ENCODE peak calls at places on chromosomes 2 and 18, in nine cellular contexts. One of them, this sample, is unnamed.

GRCh38 chr2:128641421-128642095 is 322.9 kb upstream of the HS6ST1 start:
- DNase-seq in prostate gland: no peak
- DNase-seq in K562: no peak
- DNase-seq in psoas muscle: no peak
- DNase-seq in fibroblast of lung: no peak
- DNase-seq in stomach: peak; percentile 13
- DNase-seq in dorsolateral prefrontal cortex: peak; percentile 31
- DNase-seq in spleen: peak; percentile 47
- DNase-seq in heart left ventricle: peak; percentile 23
- DNase-seq in this sample: no peak

GRCh38 chr18:11883153-11883552 is 25.0 kb downstream of the MPPE1 start:
- DNase-seq in dorsolateral prefrontal cortex: no peak
- DNase-seq in spleen: no peak
- DNase-seq in prostate gland: no peak
- DNase-seq in K562: no peak
- DNase-seq in fibroblast of lung: no peak
- DNase-seq in psoas muscle: no peak
- DNase-seq in stomach: no peak
- DNase-seq in heart left ventricle: no peak
- DNase-seq in this sample: no peak

GRCh38 chr2:21268871-21269224 is 145.1 kb downstream of the TDRD15 start:
- DNase-seq in dorsolateral prefrontal cortex: no peak
- DNase-seq in K562: no peak
- DNase-seq in fibroblast of lung: no peak
- DNase-seq in spleen: no peak
- DNase-seq in heart left ventricle: no peak
- DNase-seq in psoas muscle: no peak
- DNase-seq in stomach: no peak
- DNase-seq in prostate gland: no peak
- DNase-seq in this sample: no peak

GRCh38 chr2:109597283-109597682 is 16.5 kb downstream of the SEPTIN10 start:
- DNase-seq in K562: no peak
- DNase-seq in stomach: no peak
- DNase-seq in psoas muscle: no peak
- DNase-seq in fibroblast of lung: no peak
- DNase-seq in spleen: no peak
- DNase-seq in dorsolateral prefrontal cortex: no peak
- DNase-seq in heart left ventricle: no peak
- DNase-seq in prostate gland: no peak
- DNase-seq in this sample: no peak

GRCh38 chr2:177239934-177240600 is 24.5 kb downstream of the NFE2L2 start:
- DNase-seq in prostate gland: no peak
- DNase-seq in heart left ventricle: no peak
- DNase-seq in fibroblast of lung: peak; percentile 67
- DNase-seq in spleen: no peak
- DNase-seq in dorsolateral prefrontal cortex: no peak
- DNase-seq in K562: no peak
- DNase-seq in stomach: peak; percentile 40
- DNase-seq in psoas muscle: no peak
- DNase-seq in this sample: peak; percentile 47

GRCh38 chr2:96489261-96489660 is 15.9 kb downstream of the NEURL3 start:
- DNase-seq in heart left ventricle: no peak
- DNase-seq in dorsolateral prefrontal cortex: no peak
- DNase-seq in fibroblast of lung: no peak
- DNase-seq in prostate gland: no peak
- DNase-seq in stomach: no peak
- DNase-seq in spleen: no peak
- DNase-seq in K562: no peak
- DNase-seq in psoas muscle: no peak
- DNase-seq in this sample: no peak

GRCh38 chr2:217387776-217388381 is 528.0 kb upstream of the TNP1 start:
- DNase-seq in spleen: no peak
- DNase-seq in K562: no peak
- DNase-seq in stomach: no peak
- DNase-seq in prostate gland: peak; percentile 23
- DNase-seq in fibroblast of lung: no peak
- DNase-seq in dorsolateral prefrontal cortex: no peak
- DNase-seq in heart left ventricle: no peak
- DNase-seq in psoas muscle: no peak
- DNase-seq in this sample: peak; percentile 90

GRCh38 chr2:236014408-236015131 is 153.6 kb downstream of the GBX2 start:
- DNase-seq in psoas muscle: no peak
- DNase-seq in heart left ventricle: no peak
- DNase-seq in stomach: no peak
- DNase-seq in spleen: no peak
- DNase-seq in K562: no peak
- DNase-seq in prostate gland: no peak
- DNase-seq in fibroblast of lung: no peak
- DNase-seq in dorsolateral prefrontal cortex: no peak
- DNase-seq in this sample: no peak

GRCh38 chr2:238995634-238996033 is 147.7 kb downstream of the TWIST2 start:
- DNase-seq in fibroblast of lung: no peak
- DNase-seq in prostate gland: no peak
- DNase-seq in dorsolateral prefrontal cortex: no peak
- DNase-seq in psoas muscle: no peak
- DNase-seq in K562: no peak
- DNase-seq in stomach: no peak
- DNase-seq in heart left ventricle: no peak
- DNase-seq in spleen: no peak
- DNase-seq in this sample: no peak

GRCh38 chr2:44169155-44169898 is 652 bp downstream of the PPM1B start:
- DNase-seq in stomach: peak; percentile 41
- DNase-seq in prostate gland: peak; percentile 20
- DNase-seq in spleen: no peak
- DNase-seq in dorsolateral prefrontal cortex: no peak
- DNase-seq in psoas muscle: peak; percentile 44
- DNase-seq in K562: peak; percentile 39
- DNase-seq in fibroblast of lung: peak; percentile 53
- DNase-seq in heart left ventricle: peak; percentile 72
- DNase-seq in this sample: peak; percentile 59

GRCh38 chr2:168884990-168885389 is 5.2 kb downstream of the SPC25 start:
- DNase-seq in fibroblast of lung: no peak
- DNase-seq in psoas muscle: no peak
- DNase-seq in spleen: no peak
- DNase-seq in dorsolateral prefrontal cortex: no peak
- DNase-seq in heart left ventricle: no peak
- DNase-seq in prostate gland: no peak
- DNase-seq in K562: no peak
- DNase-seq in stomach: no peak
- DNase-seq in this sample: no peak

GRCh38 chr2:60634443-60634842 is 81.0 kb upstream of the BCL11A start:
- DNase-seq in spleen: no peak
- DNase-seq in stomach: no peak
- DNase-seq in prostate gland: no peak
- DNase-seq in psoas muscle: no peak
- DNase-seq in dorsolateral prefrontal cortex: no peak
- DNase-seq in heart left ventricle: no peak
- DNase-seq in fibroblast of lung: no peak
- DNase-seq in K562: no peak
- DNase-seq in this sample: no peak

GRCh38 chr2:72892506-72893173 is 5.4 kb downstream of the SPR start:
- DNase-seq in stomach: peak; percentile 80
- DNase-seq in prostate gland: peak; percentile 51
- DNase-seq in fibroblast of lung: peak; percentile 77
- DNase-seq in K562: no peak
- DNase-seq in psoas muscle: peak; percentile 63
- DNase-seq in dorsolateral prefrontal cortex: no peak
- DNase-seq in heart left ventricle: peak; percentile 81
- DNase-seq in spleen: peak; percentile 88
- DNase-seq in this sample: peak; percentile 56

GRCh38 chr18:12291690-12292089 is 16.4 kb upstream of the TUBB6 start:
- DNase-seq in fibroblast of lung: no peak
- DNase-seq in dorsolateral prefrontal cortex: no peak
- DNase-seq in spleen: peak; percentile 51
- DNase-seq in stomach: no peak
- DNase-seq in K562: no peak
- DNase-seq in prostate gland: no peak
- DNase-seq in psoas muscle: no peak
- DNase-seq in heart left ventricle: peak; percentile 20
- DNase-seq in this sample: no peak

GRCh38 chr2:44745460-44745859 is 196.0 kb upstream of the SIX3 start:
- DNase-seq in spleen: no peak
- DNase-seq in prostate gland: no peak
- DNase-seq in dorsolateral prefrontal cortex: no peak
- DNase-seq in K562: no peak
- DNase-seq in psoas muscle: no peak
- DNase-seq in heart left ventricle: no peak
- DNase-seq in stomach: no peak
- DNase-seq in fibroblast of lung: no peak
- DNase-seq in this sample: no peak

DNA sequence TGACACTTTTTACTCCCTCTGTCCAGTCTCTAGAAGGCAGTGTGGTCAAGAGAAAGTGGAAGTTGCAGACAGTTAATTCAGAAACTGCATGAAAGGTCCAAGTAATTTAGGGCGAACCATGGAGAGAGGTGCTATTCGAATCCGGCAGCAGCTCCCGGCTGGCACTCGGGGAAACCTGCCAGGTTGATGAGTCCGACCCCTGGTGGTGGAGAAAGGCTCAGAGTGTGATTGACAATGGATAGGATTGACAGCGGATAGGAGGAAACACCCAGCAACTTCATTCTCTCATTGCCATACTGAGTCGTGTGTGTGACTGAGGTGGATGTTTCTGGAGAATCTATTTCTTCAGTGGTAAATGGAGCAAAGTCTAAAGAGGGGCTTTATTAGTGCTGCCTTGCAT is 101.7 kb downstream of the DCDC2C start:
- DNase-seq in stomach: no peak
- DNase-seq in spleen: no peak
- DNase-seq in heart left ventricle: no peak
- DNase-seq in psoas muscle: no peak
- DNase-seq in K562: peak; percentile 48
- DNase-seq in dorsolateral prefrontal cortex: no peak
- DNase-seq in fibroblast of lung: no peak
- DNase-seq in prostate gland: peak; percentile 38
- DNase-seq in this sample: no peak
- TF ChIP-seq CTCF in stomach: no peak
- TF ChIP-seq CTCF in spleen: no peak
- TF ChIP-seq CTCF in heart left ventricle: no peak
- TF ChIP-seq CTCF in psoas muscle: no peak
- TF ChIP-seq CTCF in K562: peak; percentile 51
- TF ChIP-seq CTCF in dorsolateral prefrontal cortex: peak; percentile 14
- TF ChIP-seq CTCF in fibroblast of lung: peak; percentile 28
- TF ChIP-seq CTCF in prostate gland: peak; percentile 57
- TF ChIP-seq CTCF in this sample: peak; percentile 53

GRCh38 chr2:176122633-176123482 is at the start of gene HOXD9:
- DNase-seq in dorsolateral prefrontal cortex: no peak
- DNase-seq in psoas muscle: peak; percentile 72
- DNase-seq in K562: no peak
- DNase-seq in prostate gland: no peak
- DNase-seq in fibroblast of lung: no peak
- DNase-seq in spleen: peak; percentile 88
- DNase-seq in stomach: no peak
- DNase-seq in heart left ventricle: no peak
- DNase-seq in this sample: no peak
- H3K4me3 ChIP-seq in dorsolateral prefrontal cortex: no peak within 1 kb of the TSS
- H3K4me3 ChIP-seq in psoas muscle: peak within 1 kb of the TSS; percentile 83
- H3K4me3 ChIP-seq in K562: no peak within 1 kb of the TSS
- H3K4me3 ChIP-seq in prostate gland: peak within 1 kb of the TSS; percentile 17
- H3K4me3 ChIP-seq in fibroblast of lung: no peak within 1 kb of the TSS
- H3K4me3 ChIP-seq in spleen: peak within 1 kb of the TSS; percentile 39
- H3K4me3 ChIP-seq in stomach: peak within 1 kb of the TSS; percentile 39
- H3K4me3 ChIP-seq in heart left ventricle: peak within 1 kb of the TSS; percentile 45
- H3K4me3 ChIP-seq in this sample: no peak within 1 kb of the TSS

GRCh38 chr2:190482441-190482840 is 52.1 kb downstream of the NEMP2 start:
- DNase-seq in dorsolateral prefrontal cortex: no peak
- DNase-seq in psoas muscle: no peak
- DNase-seq in prostate gland: no peak
- DNase-seq in K562: no peak
- DNase-seq in heart left ventricle: no peak
- DNase-seq in stomach: no peak
- DNase-seq in fibroblast of lung: peak; percentile 64
- DNase-seq in spleen: no peak
- DNase-seq in this sample: no peak

GRCh38 chr2:190488516-190489220 is 45.9 kb downstream of the NEMP2 start:
- DNase-seq in spleen: no peak
- DNase-seq in heart left ventricle: no peak
- DNase-seq in dorsolateral prefrontal cortex: no peak
- DNase-seq in fibroblast of lung: no peak
- DNase-seq in stomach: no peak
- DNase-seq in K562: no peak
- DNase-seq in psoas muscle: no peak
- DNase-seq in prostate gland: no peak
- DNase-seq in this sample: no peak

GRCh38 chr2:190490502-190490901 is 44.0 kb downstream of the NEMP2 start:
- DNase-seq in dorsolateral prefrontal cortex: no peak
- DNase-seq in psoas muscle: no peak
- DNase-seq in spleen: no peak
- DNase-seq in stomach: no peak
- DNase-seq in prostate gland: no peak
- DNase-seq in fibroblast of lung: no peak
- DNase-seq in heart left ventricle: no peak
- DNase-seq in K562: no peak
- DNase-seq in this sample: no peak

GRCh38 chr2:190489475-190489874 is 45.0 kb downstream of the NEMP2 start:
- DNase-seq in dorsolateral prefrontal cortex: no peak
- DNase-seq in psoas muscle: no peak
- DNase-seq in fibroblast of lung: no peak
- DNase-seq in stomach: no peak
- DNase-seq in prostate gland: no peak
- DNase-seq in spleen: no peak
- DNase-seq in K562: no peak
- DNase-seq in heart left ventricle: no peak
- DNase-seq in this sample: no peak

DNA sequence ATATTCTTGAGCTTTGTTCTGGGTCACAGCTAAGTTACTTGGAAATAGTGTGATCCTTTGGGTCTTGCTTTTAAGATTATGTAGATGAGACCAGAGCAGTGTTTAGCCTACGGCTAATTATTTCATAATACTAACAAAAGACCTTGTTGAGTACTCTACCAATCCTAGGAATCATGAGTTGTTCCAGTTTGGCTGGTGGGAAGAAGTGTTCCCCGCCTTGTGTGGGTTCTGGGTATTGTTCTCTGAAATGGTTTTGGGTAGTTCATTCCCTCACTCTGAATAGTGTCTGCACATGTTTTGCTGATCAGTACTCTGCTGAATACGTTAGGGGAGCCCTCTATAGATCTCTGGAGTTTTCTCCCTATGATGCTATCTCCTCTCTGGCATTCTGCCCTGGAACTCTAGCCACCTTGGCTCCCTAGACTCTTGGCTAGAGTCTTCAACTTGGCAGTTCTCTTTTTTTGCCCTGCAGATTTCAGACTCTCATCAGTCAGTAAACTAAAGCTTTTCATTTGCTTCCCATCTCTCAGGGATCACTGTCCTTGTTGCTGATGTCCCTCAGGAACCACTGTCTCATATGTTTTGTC is 48.4 kb downstream of the NEMP2 start:
- DNase-seq in K562: no peak
- DNase-seq in stomach: no peak
- DNase-seq in heart left ventricle: no peak
- DNase-seq in dorsolateral prefrontal cortex: no peak
- DNase-seq in fibroblast of lung: no peak
- DNase-seq in prostate gland: no peak
- DNase-seq in psoas muscle: no peak
- DNase-seq in spleen: no peak
- DNase-seq in this sample: no peak
- TF ChIP-seq CTCF in K562: no peak
- TF ChIP-seq CTCF in stomach: no peak
- TF ChIP-seq CTCF in heart left ventricle: no peak
- TF ChIP-seq CTCF in dorsolateral prefrontal cortex: no peak
- TF ChIP-seq CTCF in fibroblast of lung: no peak
- TF ChIP-seq CTCF in prostate gland: no peak
- TF ChIP-seq CTCF in psoas muscle: no peak
- TF ChIP-seq CTCF in spleen: no peak
- TF ChIP-seq CTCF in this sample: no peak

GRCh38 chr2:223587301-223587700 is 14.9 kb downstream of the SCG2 start:
- DNase-seq in psoas muscle: no peak
- DNase-seq in heart left ventricle: no peak
- DNase-seq in K562: no peak
- DNase-seq in fibroblast of lung: no peak
- DNase-seq in prostate gland: no peak
- DNase-seq in dorsolateral prefrontal cortex: no peak
- DNase-seq in spleen: no peak
- DNase-seq in stomach: no peak
- DNase-seq in this sample: no peak
- H3K4me3 ChIP-seq in psoas muscle: no peak overlapping the region
- H3K4me3 ChIP-seq in heart left ventricle: no peak overlapping the region
- H3K4me3 ChIP-seq in K562: no peak overlapping the region
- H3K4me3 ChIP-seq in fibroblast of lung: no peak overlapping the region
- H3K4me3 ChIP-seq in prostate gland: no peak overlapping the region
- H3K4me3 ChIP-seq in dorsolateral prefrontal cortex: no peak overlapping the region
- H3K4me3 ChIP-seq in spleen: no peak overlapping the region
- H3K4me3 ChIP-seq in stomach: no peak overlapping the region
- H3K4me3 ChIP-seq in this sample: no peak overlapping the region

This sample was measured in PC-9.